ENCODE peak calls at places on chromosomes 3 and 15, in four cellular contexts. R is GM03348, E is ovary, M is WTC11. L is an unnamed sample.

GRCh38 chr3:165852150-165852549 is 14.9 kb upstream of the BCHE start:
- DNase-seq in R (no peak), E (no peak), M (no peak), L (no peak)

GRCh38 chr3:122824465-122825379 is 29.9 kb downstream of the SLC49A4 start:
- DNase-seq in R (no peak), E (no peak), M (no peak), L (peak)

GRCh38 chr3:20194793-20195460 is 8.9 kb upstream of the SGO1 start:
- DNase-seq in R (no peak), E (no peak), M (no peak), L (no peak)

GRCh38 chr15:78620021-78620838 is 566 bp downstream of the CHRNA3 start:
- DNase-seq in R (peak), E (no peak), M (peak), L (no peak)

GRCh38 chr3:167837430-167837829 is 101.9 kb downstream of the SERPINI1 start:
- DNase-seq in R (no peak), E (no peak), M (no peak), L (no peak)

GRCh38 chr3:16789344-16790100 is 95.2 kb upstream of the PLCL2 start:
- DNase-seq in R (no peak), E (no peak), M (no peak), L (no peak)

GRCh38 chr3:60202052-60202753 is 1049.0 kb downstream of the FHIT start:
- DNase-seq in R (no peak), E (no peak), M (no peak), L (no peak)

GRCh38 chr3:34213481-34213880 is 415.1 kb downstream of the PDCD6IP start:
- DNase-seq in R (no peak), E (no peak), M (no peak), L (no peak)

GRCh38 chr3:17602126-17602525 is 140.3 kb downstream of the TBC1D5 start:
- DNase-seq in R (no peak), E (no peak), M (no peak), L (no peak)

GRCh38 chr3:58833501-58833900 is 166.9 kb upstream of the FAM3D start:
- DNase-seq in R (no peak), E (no peak), M (no peak), L (no peak)

GRCh38 chr3:183527980-183528379 is 27.5 kb downstream of the KLHL6 start:
- DNase-seq in R (no peak), E (no peak), M (no peak), L (no peak)

GRCh38 chr3:71389911-71390573 is 193.5 kb downstream of the FOXP1 start:
- DNase-seq in R (no peak), E (peak), M (no peak), L (peak)

GRCh38 chr15:89328398-89329254 is 6.0 kb downstream of the POLG start:
- DNase-seq in R (no peak), E (no peak), M (no peak), L (no peak)

GRCh38 chr15:68352401-68353062 is 75.0 kb downstream of the FEM1B start:
- DNase-seq in R (peak), E (peak), M (no peak), L (peak)

GRCh38 chr3:185076219-185076618 is 76.6 kb downstream of the C3orf70 start:
- DNase-seq in R (no peak), E (no peak), M (no peak), L (no peak)

GRCh38 chr3:60708191-60708975 is 542.9 kb downstream of the FHIT start:
- DNase-seq in R (peak), E (no peak), M (no peak), L (peak)

GRCh38 chr3:122936335-122936734 is 91.2 kb downstream of the SEMA5B start:
- DNase-seq in R (no peak), E (no peak), M (no peak), L (no peak)

GRCh38 chr3:89280822-89281365 is 173.5 kb downstream of the EPHA3 start:
- DNase-seq in R (no peak), E (no peak), M (no peak), L (no peak)

GRCh38 chr3:34212175-34212574 is 413.7 kb downstream of the PDCD6IP start:
- DNase-seq in R (no peak), E (no peak), M (no peak), L (no peak)

GRCh38 chr3:112319516-112320276 is 13.3 kb upstream of the CD200 start:
- DNase-seq in R (no peak), E (no peak), M (no peak), L (no peak)

GRCh38 chr3:24550588-24550987 is 55.9 kb upstream of the THRB start:
- DNase-seq in R (peak), E (no peak), M (no peak), L (no peak)

GRCh38 chr3:177802151-177802900 is 605.0 kb upstream of the TBL1XR1 start:
- DNase-seq in R (no peak), E (no peak), M (no peak), L (peak)

GRCh38 chr3:48064292-48064829 is 48.1 kb upstream of the MAP4 start:
- DNase-seq in R (no peak), E (no peak), M (no peak), L (no peak)

GRCh38 chr15:23497710-23498111 is 50.7 kb upstream of the GOLGA6L2 start:
- DNase-seq in R (peak), E (no peak), M (no peak), L (no peak)

GRCh38 chr3:187850256-187851010 is 105.2 kb upstream of the BCL6 start:
- DNase-seq in R (no peak), E (peak), M (no peak), L (no peak)

GRCh38 chr3:36741285-36741684 is 23.1 kb downstream of the DCLK3 start:
- DNase-seq in R (no peak), E (no peak), M (peak), L (no peak)

GRCh38 chr3:190458040-190458439 is 8.3 kb upstream of the TMEM207 start:
- DNase-seq in R (peak), E (no peak), M (no peak), L (no peak)

L was measured in AG08396.